ENCODE peak calls at places on chromosomes 3 and 15, in six cellular contexts. K is HepG2; M is stimulated activated CD4-positive, alpha-beta T cell treated with anti-CD3 and anti-CD28 coated beads, Interleukin-4, amount 100 ng/mL, for 1 hour; V is RPMI7951; X is endothelial cell; Q is caudate nucleus. T is an unnamed sample.

GRCh38 chr3:38587548-38588131 is 61.8 kb downstream of the SCN5A start:
- DNase-seq in K (no peak), M (no peak), V (no peak), X (no peak), Q (no peak), T (no peak)

GRCh38 chr3:74643636-74644035 is 29.2 kb upstream of the CNTN3 start:
- DNase-seq in K (no peak), M (no peak), V (no peak), X (peak), Q (no peak), T (no peak)

GRCh38 chr15:26598704-26599103 is 174.2 kb downstream of the GABRB3 start:
- DNase-seq in K (no peak), M (no peak), V (no peak), X (no peak), Q (no peak), T (no peak)

GRCh38 chr3:141059816-141060215 is 8.7 kb downstream of the SPSB4 start:
- DNase-seq in K (no peak), M (no peak), V (no peak), X (no peak), Q (no peak), T (no peak)

GRCh38 chr15:95259965-95260364 is 1028.6 kb downstream of the MCTP2 start:
- DNase-seq in K (no peak), M (no peak), V (no peak), X (peak), Q (no peak), T (no peak)

GRCh38 chr15:56835598-56836275 is 82.7 kb upstream of the TCF12 start:
- DNase-seq in K (no peak), M (no peak), V (peak), X (no peak), Q (no peak), T (no peak)

GRCh38 chr3:15331606-15332404 is 581 bp downstream of the SH3BP5 start:
- DNase-seq in K (no peak), M (peak), V (peak), X (peak), Q (no peak), T (no peak)

GRCh38 chr3:39420537-39420936 is 14.0 kb downstream of the RPSA start:
- DNase-seq in K (no peak), M (no peak), V (no peak), X (no peak), Q (no peak), T (no peak)

GRCh38 chr15:69225355-69226027 is 65.1 kb downstream of the GLCE start:
- DNase-seq in K (peak), M (no peak), V (peak), X (no peak), Q (no peak), T (no peak)

GRCh38 chr3:31105438-31106077 is 211.1 kb upstream of the GADL1 start:
- DNase-seq in K (no peak), M (no peak), V (peak), X (no peak), Q (no peak), T (no peak)

GRCh38 chr3:32120480-32120879 is 14.1 kb downstream of the GPD1L start:
- DNase-seq in K (no peak), M (no peak), V (no peak), X (no peak), Q (no peak), T (no peak)

T was measured in amygdala.